ENCODE peak calls at places on chromosome 22, in four cellular contexts. One of them, this sample, is unnamed.

GRCh38 chr22:31340360-31340759 is 5.8 kb downstream of the PATZ1 start:
- DNase-seq in uterus: no peak
- DNase-seq in astrocyte: no peak
- DNase-seq in psoas muscle: no peak
- DNase-seq in this sample: no peak

GRCh38 chr22:47011131-47011854 is 248.8 kb downstream of the TBC1D22A start:
- DNase-seq in uterus: no peak
- DNase-seq in astrocyte: no peak
- DNase-seq in psoas muscle: no peak
- DNase-seq in this sample: no peak

GRCh38 chr22:43955040-43955882 is at the start of gene SAMM50:
- DNase-seq in uterus: peak; percentile 88
- DNase-seq in astrocyte: peak; percentile 85
- DNase-seq in psoas muscle: peak; percentile 95
- DNase-seq in this sample: peak; percentile 93

GRCh38 chr22:46581580-46582244 is 38.5 kb upstream of the GRAMD4 start:
- DNase-seq in uterus: peak; percentile 19
- DNase-seq in astrocyte: no peak
- DNase-seq in psoas muscle: no peak
- DNase-seq in this sample: no peak

GRCh38 chr22:47023871-47024270 is 261.4 kb downstream of the TBC1D22A start:
- DNase-seq in uterus: no peak
- DNase-seq in astrocyte: no peak
- DNase-seq in psoas muscle: no peak
- DNase-seq in this sample: no peak

GRCh38 chr22:30313527-30314385 is 13.0 kb downstream of the TBC1D10A start:
- DNase-seq in uterus: no peak
- DNase-seq in astrocyte: no peak
- DNase-seq in psoas muscle: no peak
- DNase-seq in this sample: no peak

GRCh38 chr22:18057568-18058209 is 20.1 kb upstream of the PEX26 start:
- DNase-seq in uterus: peak; percentile 98
- DNase-seq in astrocyte: peak; percentile 100
- DNase-seq in psoas muscle: peak; percentile 71
- DNase-seq in this sample: peak; percentile 91

GRCh38 chr22:17120711-17121234 is 387 bp downstream of the TMEM121B start:
- DNase-seq in uterus: no peak
- DNase-seq in astrocyte: no peak
- DNase-seq in psoas muscle: no peak
- DNase-seq in this sample: no peak

GRCh38 chr22:34057726-34058125 is 137.4 kb upstream of the LARGE1 start:
- DNase-seq in uterus: no peak
- DNase-seq in astrocyte: no peak
- DNase-seq in psoas muscle: no peak
- DNase-seq in this sample: no peak

GRCh38 chr22:19619144-19620009 is 94.9 kb upstream of the SEPTIN5 start:
- DNase-seq in uterus: no peak
- DNase-seq in astrocyte: no peak
- DNase-seq in psoas muscle: no peak
- DNase-seq in this sample: no peak

GRCh38 chr22:45441158-45441557 is 27.7 kb downstream of the RIBC2 start:
- DNase-seq in uterus: peak; percentile 73
- DNase-seq in astrocyte: no peak
- DNase-seq in psoas muscle: peak; percentile 46
- DNase-seq in this sample: no peak

GRCh38 chr22:44721206-44721605 is 19.2 kb downstream of the PRR5 start:
- DNase-seq in uterus: no peak
- DNase-seq in astrocyte: no peak
- DNase-seq in psoas muscle: no peak
- DNase-seq in this sample: no peak

GRCh38 chr22:50189184-50189848 is 3.6 kb downstream of the TRABD start:
- DNase-seq in uterus: no peak
- DNase-seq in astrocyte: no peak
- DNase-seq in psoas muscle: peak; percentile 44
- DNase-seq in this sample: no peak

GRCh38 chr22:19891350-19892248 is 36.9 kb upstream of the GNB1L start:
- DNase-seq in uterus: peak; percentile 63
- DNase-seq in astrocyte: peak; percentile 87
- DNase-seq in psoas muscle: no peak
- DNase-seq in this sample: no peak

GRCh38 chr22:39925273-39925672 is 24.4 kb downstream of the GRAP2 start:
- DNase-seq in uterus: no peak
- DNase-seq in astrocyte: no peak
- DNase-seq in psoas muscle: no peak
- DNase-seq in this sample: no peak

GRCh38 chr22:40768187-40768586 is 51.0 kb downstream of the SLC25A17 start:
- DNase-seq in uterus: no peak
- DNase-seq in astrocyte: no peak
- DNase-seq in psoas muscle: no peak
- DNase-seq in this sample: no peak

DNA sequence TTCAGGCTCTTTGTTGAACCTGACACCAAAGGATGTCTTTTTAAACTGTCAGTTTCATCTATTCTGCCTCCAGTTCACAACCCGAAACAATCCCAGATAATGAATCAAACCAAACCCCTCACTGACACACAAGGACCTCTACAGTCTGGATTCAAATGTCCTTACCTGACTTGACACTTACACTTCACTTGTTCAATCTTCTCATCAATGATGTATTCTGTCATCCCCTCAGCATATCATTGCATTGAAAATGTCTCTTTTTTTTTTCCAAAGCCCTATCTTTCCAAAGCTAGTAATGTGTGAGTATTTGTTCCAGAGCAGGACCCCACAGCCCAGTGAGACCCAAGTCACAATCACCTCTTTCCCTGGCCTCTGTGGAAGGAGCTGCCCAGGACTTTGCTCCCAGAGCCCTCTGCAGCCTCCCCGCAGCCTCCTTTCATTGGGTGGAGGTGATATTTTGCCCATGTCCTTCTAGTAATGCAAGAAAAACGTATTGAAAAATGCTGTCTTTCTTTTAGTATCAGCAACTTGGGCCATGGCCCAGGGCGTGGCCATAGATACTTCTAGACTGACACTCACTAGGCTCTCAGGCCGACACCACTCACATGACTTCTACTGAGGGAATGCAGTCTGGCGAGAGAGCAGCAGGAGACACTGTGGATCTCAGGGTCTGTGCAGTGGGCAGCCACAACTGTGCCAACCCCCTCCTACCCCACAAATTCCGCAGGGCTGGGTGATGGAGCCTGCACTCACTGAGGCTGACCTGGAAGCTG is 18.2 kb downstream of the RFPL3 start:
- DNase-seq in uterus: no peak
- DNase-seq in astrocyte: no peak
- DNase-seq in psoas muscle: no peak
- DNase-seq in this sample: no peak
- H3K4me3 ChIP-seq in uterus: no peak overlapping the region
- H3K4me3 ChIP-seq in astrocyte: no peak overlapping the region
- H3K4me3 ChIP-seq in psoas muscle: no peak overlapping the region
- H3K4me3 ChIP-seq in this sample: no peak overlapping the region

GRCh38 chr22:38784035-38784434 is 9.9 kb downstream of the DNAL4 start:
- DNase-seq in uterus: no peak
- DNase-seq in astrocyte: no peak
- DNase-seq in psoas muscle: no peak
- DNase-seq in this sample: no peak
- H3K4me3 ChIP-seq in uterus: no peak overlapping the region
- H3K4me3 ChIP-seq in astrocyte: no peak overlapping the region
- H3K4me3 ChIP-seq in psoas muscle: no peak overlapping the region
- H3K4me3 ChIP-seq in this sample: no peak overlapping the region

GRCh38 chr22:48083502-48083901 is 1321.1 kb downstream of the TBC1D22A start:
- DNase-seq in uterus: no peak
- DNase-seq in astrocyte: no peak
- DNase-seq in psoas muscle: no peak
- DNase-seq in this sample: no peak

GRCh38 chr22:48086246-48086645 is 1323.8 kb downstream of the TBC1D22A start:
- DNase-seq in uterus: no peak
- DNase-seq in astrocyte: no peak
- DNase-seq in psoas muscle: no peak
- DNase-seq in this sample: no peak

GRCh38 chr22:48084749-48085090 is 1322.3 kb downstream of the TBC1D22A start:
- DNase-seq in uterus: no peak
- DNase-seq in astrocyte: no peak
- DNase-seq in psoas muscle: no peak
- DNase-seq in this sample: no peak

GRCh38 chr22:48082284-48082683 is 1319.8 kb downstream of the TBC1D22A start:
- DNase-seq in uterus: no peak
- DNase-seq in astrocyte: no peak
- DNase-seq in psoas muscle: no peak
- DNase-seq in this sample: no peak

DNA sequence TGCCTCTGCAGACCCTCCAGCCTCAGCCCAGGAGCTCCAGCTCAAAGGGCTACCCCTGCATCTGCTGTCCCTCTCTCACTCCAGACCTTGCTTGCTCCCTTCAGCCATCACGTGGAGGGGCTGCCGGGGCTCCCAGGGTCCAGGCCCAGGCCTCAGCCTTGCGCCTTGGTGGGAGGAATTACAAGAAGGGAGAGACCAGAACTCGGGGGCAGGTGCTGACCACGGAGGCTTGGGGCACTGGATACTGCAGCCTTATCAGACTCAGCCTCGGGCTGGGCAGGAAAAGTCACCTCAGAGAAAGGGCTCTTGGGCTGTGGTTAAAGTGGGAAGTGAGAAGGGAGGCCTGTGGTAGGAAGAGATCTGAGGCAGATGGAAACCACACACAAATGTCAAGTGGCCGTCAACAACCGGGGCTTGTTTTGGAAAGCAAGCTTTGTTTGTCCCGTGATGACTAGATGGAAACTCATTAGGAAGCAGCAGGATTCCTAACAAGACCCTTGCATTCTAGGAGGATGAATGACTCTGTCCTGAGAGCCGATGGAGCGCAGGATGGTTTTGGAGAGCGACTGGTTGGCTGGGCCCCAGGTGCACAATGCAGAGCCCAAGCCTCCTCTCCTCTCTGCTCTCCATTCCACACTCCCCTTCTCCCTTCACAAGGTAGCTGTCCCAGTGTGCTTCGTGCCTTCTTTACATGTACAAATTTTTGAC is 1321.7 kb downstream of the TBC1D22A start:
- DNase-seq in uterus: no peak
- DNase-seq in astrocyte: no peak
- DNase-seq in psoas muscle: no peak
- DNase-seq in this sample: no peak
- H3K4me3 ChIP-seq in uterus: no peak overlapping the region
- H3K4me3 ChIP-seq in astrocyte: no peak overlapping the region
- H3K4me3 ChIP-seq in psoas muscle: no peak overlapping the region
- H3K4me3 ChIP-seq in this sample: no peak overlapping the region

DNA sequence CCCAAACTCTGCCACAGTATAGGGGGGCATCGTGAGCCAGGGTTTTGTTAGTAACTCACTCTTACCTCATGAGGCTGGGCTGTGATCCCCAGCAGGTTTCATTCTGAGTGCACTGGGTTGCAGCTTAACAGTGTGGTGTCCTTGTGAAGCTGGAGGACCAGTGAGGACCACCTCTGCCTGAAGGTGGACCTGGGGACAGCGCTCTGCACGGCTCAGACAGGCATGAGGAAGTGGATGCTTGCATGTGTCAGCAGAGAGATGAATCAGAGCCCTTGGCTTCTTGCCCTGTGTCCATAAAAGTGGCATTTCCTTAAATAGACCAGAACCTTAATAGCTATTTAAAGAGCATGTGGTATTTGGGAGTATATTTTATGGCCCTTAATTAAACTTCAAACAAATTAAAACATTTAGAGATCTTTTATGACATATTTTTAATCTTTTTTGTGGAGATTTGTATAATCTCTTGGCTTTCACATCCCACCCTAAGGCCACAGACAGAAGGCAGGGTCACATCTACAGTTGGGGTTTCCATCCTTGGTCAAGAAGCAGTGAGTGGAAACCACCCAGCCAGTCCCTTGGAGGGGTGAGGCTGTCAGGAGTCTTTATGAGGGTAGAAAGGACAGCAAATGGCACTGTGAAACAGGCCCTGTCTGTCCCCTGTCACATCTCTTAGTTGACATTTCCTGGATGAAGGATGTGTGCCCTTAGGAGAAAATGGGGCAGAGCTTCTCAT is 24.8 kb upstream of the ADORA2A start:
- DNase-seq in uterus: peak; percentile 88
- DNase-seq in astrocyte: peak; percentile 93
- DNase-seq in psoas muscle: peak; percentile 72
- DNase-seq in this sample: peak; percentile 86
- H3K4me3 ChIP-seq in uterus: no peak overlapping the region
- H3K4me3 ChIP-seq in astrocyte: no peak overlapping the region
- H3K4me3 ChIP-seq in psoas muscle: no peak overlapping the region
- H3K4me3 ChIP-seq in this sample: peak overlapping the region; percentile 35

DNA sequence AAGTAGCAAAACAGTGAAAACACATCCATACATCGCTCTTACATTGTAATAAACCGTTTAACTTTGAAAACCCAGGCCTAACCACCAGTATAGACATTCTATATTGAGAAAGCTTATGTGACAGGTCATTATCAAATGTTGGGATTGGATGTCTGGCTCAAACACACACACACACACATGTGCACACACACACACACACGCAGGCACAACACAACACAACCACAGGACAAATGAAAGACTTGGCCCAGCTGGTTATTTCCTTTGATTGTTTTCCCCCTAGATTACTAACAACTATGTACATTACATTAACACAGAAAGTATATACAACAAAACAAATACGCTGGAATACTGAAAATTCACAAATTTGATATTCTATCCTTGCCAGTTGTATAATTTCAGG is 119.7 kb downstream of the APOL5 start:
- DNase-seq in uterus: no peak
- DNase-seq in astrocyte: no peak
- DNase-seq in psoas muscle: no peak
- DNase-seq in this sample: no peak
- H3K4me3 ChIP-seq in uterus: no peak overlapping the region
- H3K4me3 ChIP-seq in astrocyte: peak overlapping the region; percentile 92
- H3K4me3 ChIP-seq in psoas muscle: peak overlapping the region; percentile 67
- H3K4me3 ChIP-seq in this sample: no peak overlapping the region

This sample was measured in coronary artery.